ENCODE peak calls at places on chromosomes 5 and 9, in eight cellular contexts. One of them, this sample, is unnamed. For H3K27me3, the result is how much of the 10 kb centered on the place peaks cover.

GRCh38 chr9:113901196-113901818 is 25.2 kb downstream of the ZNF618 start:
- DNase-seq in sigmoid colon: peak
- DNase-seq in stomach: no peak
- DNase-seq in H1: no peak
- DNase-seq in SK-N-SH: no peak
- DNase-seq in ovary: no peak
- DNase-seq in HepG2: no peak
- DNase-seq in transverse colon: no peak
- DNase-seq in this sample: peak

GRCh38 chr9:63859475-63860215 is 1425.4 kb downstream of the FOXD4L5 start:
- DNase-seq in ovary: no peak
- DNase-seq in HepG2: peak
- DNase-seq in transverse colon: no peak
- DNase-seq in sigmoid colon: no peak
- DNase-seq in H1: no peak
- DNase-seq in SK-N-SH: peak
- DNase-seq in stomach: no peak
- DNase-seq in this sample: no peak

GRCh38 chr9:2859776-2860379 is 16.0 kb upstream of the PUM3 start:
- DNase-seq in stomach: peak
- DNase-seq in HepG2: peak
- DNase-seq in SK-N-SH: peak
- DNase-seq in ovary: peak
- DNase-seq in sigmoid colon: peak
- DNase-seq in H1: peak
- DNase-seq in transverse colon: peak
- DNase-seq in this sample: no peak

GRCh38 chr5:138054863-138055558 is 22.1 kb upstream of the FAM13B start:
- DNase-seq in ovary: no peak
- DNase-seq in transverse colon: no peak
- DNase-seq in HepG2: peak
- DNase-seq in stomach: no peak
- DNase-seq in sigmoid colon: no peak
- DNase-seq in H1: no peak
- DNase-seq in SK-N-SH: no peak
- DNase-seq in this sample: no peak

GRCh38 chr9:304519-305185 is 90.0 kb downstream of the DOCK8 start:
- DNase-seq in H1: no peak
- DNase-seq in sigmoid colon: no peak
- DNase-seq in transverse colon: no peak
- DNase-seq in ovary: no peak
- DNase-seq in HepG2: no peak
- DNase-seq in SK-N-SH: no peak
- DNase-seq in stomach: no peak
- DNase-seq in this sample: no peak

GRCh38 chr9:14007199-14007769 is 306.7 kb downstream of the NFIB start:
- DNase-seq in HepG2: no peak
- DNase-seq in SK-N-SH: no peak
- DNase-seq in transverse colon: no peak
- DNase-seq in ovary: no peak
- DNase-seq in H1: no peak
- DNase-seq in sigmoid colon: no peak
- DNase-seq in stomach: no peak
- DNase-seq in this sample: no peak

GRCh38 chr5:29039994-29040393 is 2001.6 kb upstream of the CDH9 start:
- DNase-seq in transverse colon: no peak
- DNase-seq in sigmoid colon: no peak
- DNase-seq in HepG2: no peak
- DNase-seq in stomach: no peak
- DNase-seq in SK-N-SH: no peak
- DNase-seq in ovary: no peak
- DNase-seq in H1: no peak
- DNase-seq in this sample: no peak

GRCh38 chr5:62587737-62588136 is 9.1 kb downstream of the LRRC70 start:
- DNase-seq in ovary: no peak
- DNase-seq in sigmoid colon: no peak
- DNase-seq in stomach: no peak
- DNase-seq in HepG2: peak
- DNase-seq in transverse colon: no peak
- DNase-seq in H1: no peak
- DNase-seq in SK-N-SH: no peak
- DNase-seq in this sample: no peak

GRCh38 chr9:83204047-83204446 is 141.1 kb upstream of the RASEF start:
- DNase-seq in sigmoid colon: no peak
- DNase-seq in H1: no peak
- DNase-seq in SK-N-SH: no peak
- DNase-seq in transverse colon: no peak
- DNase-seq in stomach: no peak
- DNase-seq in HepG2: no peak
- DNase-seq in ovary: no peak
- DNase-seq in this sample: no peak

GRCh38 chr9:134048582-134048968 is 19.3 kb downstream of the BRD3 start:
- DNase-seq in HepG2: no peak
- DNase-seq in H1: no peak
- DNase-seq in SK-N-SH: no peak
- DNase-seq in ovary: no peak
- DNase-seq in stomach: no peak
- DNase-seq in transverse colon: no peak
- DNase-seq in sigmoid colon: no peak
- DNase-seq in this sample: no peak

GRCh38 chr9:134050726-134051125 is 17.1 kb downstream of the BRD3 start:
- DNase-seq in H1: no peak
- DNase-seq in ovary: no peak
- DNase-seq in transverse colon: no peak
- DNase-seq in stomach: no peak
- DNase-seq in HepG2: no peak
- DNase-seq in SK-N-SH: no peak
- DNase-seq in sigmoid colon: no peak
- DNase-seq in this sample: no peak

GRCh38 chr9:134051319-134051718 is 16.5 kb downstream of the BRD3 start:
- DNase-seq in SK-N-SH: no peak
- DNase-seq in transverse colon: no peak
- DNase-seq in sigmoid colon: no peak
- DNase-seq in stomach: no peak
- DNase-seq in HepG2: no peak
- DNase-seq in ovary: no peak
- DNase-seq in H1: no peak
- DNase-seq in this sample: peak

GRCh38 chr9:134049236-134049635 is 18.6 kb downstream of the BRD3 start:
- DNase-seq in sigmoid colon: no peak
- DNase-seq in H1: no peak
- DNase-seq in stomach: peak
- DNase-seq in HepG2: no peak
- DNase-seq in SK-N-SH: no peak
- DNase-seq in ovary: no peak
- DNase-seq in transverse colon: no peak
- DNase-seq in this sample: no peak

GRCh38 chr9:134049772-134050588 is 17.8 kb downstream of the BRD3 start:
- DNase-seq in ovary: no peak
- DNase-seq in transverse colon: peak
- DNase-seq in SK-N-SH: no peak
- DNase-seq in HepG2: no peak
- DNase-seq in H1: no peak
- DNase-seq in stomach: peak
- DNase-seq in sigmoid colon: no peak
- DNase-seq in this sample: no peak
- TF ChIP-seq EP300 in ovary: no peak
- TF ChIP-seq EP300 in transverse colon: no peak
- TF ChIP-seq EP300 in SK-N-SH: no peak
- TF ChIP-seq EP300 in HepG2: no peak
- TF ChIP-seq EP300 in H1: no peak
- TF ChIP-seq EP300 in stomach: no peak
- TF ChIP-seq EP300 in sigmoid colon: no peak
- TF ChIP-seq EP300 in this sample: no peak

DNA sequence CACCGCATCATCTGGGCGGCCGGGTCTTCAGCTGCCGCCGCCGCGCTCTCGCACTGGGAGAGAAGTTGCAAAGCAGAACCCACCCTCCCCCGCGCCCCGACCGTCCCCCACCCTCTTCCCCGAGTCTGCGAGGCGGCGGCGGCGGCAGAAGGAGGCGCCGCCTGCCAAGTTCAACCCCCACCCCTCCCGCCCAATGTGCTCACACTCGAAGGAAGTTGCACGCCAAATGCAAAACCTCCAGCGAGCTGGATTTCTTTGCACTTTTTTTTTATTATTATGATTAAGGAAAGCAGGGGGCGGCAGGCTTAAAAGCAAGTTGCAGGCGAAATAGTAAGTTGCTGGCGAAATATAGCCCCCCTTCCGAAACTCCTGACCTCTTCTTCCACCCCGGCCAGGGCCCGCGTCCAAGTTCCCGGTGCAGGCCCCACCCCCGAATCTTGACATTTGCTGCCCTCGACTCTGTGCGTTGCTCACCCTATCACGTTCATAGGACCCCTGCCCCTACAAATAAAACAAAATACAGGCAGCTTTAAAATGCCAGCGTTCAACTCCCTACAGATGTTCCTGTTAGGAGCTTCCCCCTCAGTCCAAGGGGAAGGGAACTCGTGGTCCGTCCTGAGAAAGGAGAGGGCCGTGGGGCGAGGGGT is 1.1 kb upstream of the NR3C1 start:
- DNase-seq in HepG2: peak
- DNase-seq in stomach: peak
- DNase-seq in sigmoid colon: peak
- DNase-seq in SK-N-SH: peak
- DNase-seq in ovary: peak
- DNase-seq in H1: no peak
- DNase-seq in transverse colon: peak
- DNase-seq in this sample: peak
- H3K27me3 ChIP-seq in HepG2: under half
- H3K27me3 ChIP-seq in stomach: under half
- H3K27me3 ChIP-seq in sigmoid colon: under half
- H3K27me3 ChIP-seq in SK-N-SH: under half
- H3K27me3 ChIP-seq in ovary: under half
- H3K27me3 ChIP-seq in H1: under half
- H3K27me3 ChIP-seq in transverse colon: under half
- H3K27me3 ChIP-seq in this sample: under half

DNA sequence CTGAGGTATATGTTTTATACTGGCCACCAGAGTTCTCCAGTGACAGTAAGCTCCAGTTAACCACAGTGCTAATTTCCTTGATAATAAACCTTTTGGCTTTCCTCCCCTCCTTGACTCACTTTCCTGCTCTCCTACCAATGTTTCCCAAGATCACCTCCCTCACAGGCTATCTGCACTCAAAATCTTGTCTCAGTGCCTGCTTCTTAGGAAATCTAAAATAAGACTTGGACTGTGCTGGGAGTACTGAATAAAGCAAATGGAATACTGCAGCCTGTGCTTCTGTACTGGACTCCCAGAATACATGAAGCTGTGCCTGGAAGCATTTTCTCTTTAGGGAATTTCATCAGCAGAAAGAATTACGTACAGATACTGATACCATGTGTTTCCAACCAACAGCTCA is 1.7 kb upstream of the DCP2 start:
- DNase-seq in SK-N-SH: no peak
- DNase-seq in HepG2: no peak
- DNase-seq in sigmoid colon: no peak
- DNase-seq in ovary: no peak
- DNase-seq in transverse colon: no peak
- DNase-seq in stomach: no peak
- DNase-seq in H1: no peak
- DNase-seq in this sample: no peak
- H3K27ac ChIP-seq in SK-N-SH: no peak
- H3K27ac ChIP-seq in HepG2: no peak
- H3K27ac ChIP-seq in sigmoid colon: no peak
- H3K27ac ChIP-seq in ovary: no peak
- H3K27ac ChIP-seq in transverse colon: no peak
- H3K27ac ChIP-seq in stomach: no peak
- H3K27ac ChIP-seq in H1: no peak
- H3K27ac ChIP-seq in this sample: no peak

GRCh38 chr9:137256362-137256761 is 1.2 kb downstream of the NELFB start:
- DNase-seq in H1: no peak
- DNase-seq in SK-N-SH: no peak
- DNase-seq in stomach: no peak
- DNase-seq in transverse colon: no peak
- DNase-seq in HepG2: no peak
- DNase-seq in ovary: no peak
- DNase-seq in sigmoid colon: no peak
- DNase-seq in this sample: no peak
- TF ChIP-seq EP300 in H1: no peak
- TF ChIP-seq EP300 in SK-N-SH: no peak
- TF ChIP-seq EP300 in stomach: no peak
- TF ChIP-seq EP300 in transverse colon: no peak
- TF ChIP-seq EP300 in HepG2: no peak
- TF ChIP-seq EP300 in ovary: no peak
- TF ChIP-seq EP300 in sigmoid colon: no peak
- TF ChIP-seq EP300 in this sample: no peak

DNA sequence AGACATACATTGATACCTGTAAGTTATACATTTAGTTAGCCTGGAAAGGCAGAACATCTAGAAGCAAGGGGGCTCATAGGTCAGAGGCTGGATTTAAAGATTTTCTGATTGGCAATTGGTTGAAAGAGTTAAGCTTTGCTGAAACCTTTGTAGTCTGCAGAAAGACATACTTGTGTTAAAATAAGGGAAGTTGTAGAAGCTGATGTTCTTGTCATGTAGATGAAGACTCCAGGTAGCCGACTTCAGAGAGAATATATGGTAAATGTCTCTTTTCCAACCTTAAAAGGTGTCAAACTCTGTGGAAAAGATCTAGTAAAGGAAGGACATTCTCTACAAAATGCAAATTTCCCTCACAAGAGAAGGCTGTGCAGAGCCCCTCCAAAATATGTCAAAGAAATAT is 62.9 kb upstream of the ADAMTS16 start:
- DNase-seq in SK-N-SH: no peak
- DNase-seq in transverse colon: no peak
- DNase-seq in H1: no peak
- DNase-seq in sigmoid colon: no peak
- DNase-seq in ovary: no peak
- DNase-seq in stomach: no peak
- DNase-seq in HepG2: no peak
- DNase-seq in this sample: no peak
- H3K27me3 ChIP-seq in SK-N-SH: under half
- H3K27me3 ChIP-seq in transverse colon: under half
- H3K27me3 ChIP-seq in H1: under half
- H3K27me3 ChIP-seq in sigmoid colon: under half
- H3K27me3 ChIP-seq in ovary: under half
- H3K27me3 ChIP-seq in stomach: under half
- H3K27me3 ChIP-seq in HepG2: under half
- H3K27me3 ChIP-seq in this sample: under half

DNA sequence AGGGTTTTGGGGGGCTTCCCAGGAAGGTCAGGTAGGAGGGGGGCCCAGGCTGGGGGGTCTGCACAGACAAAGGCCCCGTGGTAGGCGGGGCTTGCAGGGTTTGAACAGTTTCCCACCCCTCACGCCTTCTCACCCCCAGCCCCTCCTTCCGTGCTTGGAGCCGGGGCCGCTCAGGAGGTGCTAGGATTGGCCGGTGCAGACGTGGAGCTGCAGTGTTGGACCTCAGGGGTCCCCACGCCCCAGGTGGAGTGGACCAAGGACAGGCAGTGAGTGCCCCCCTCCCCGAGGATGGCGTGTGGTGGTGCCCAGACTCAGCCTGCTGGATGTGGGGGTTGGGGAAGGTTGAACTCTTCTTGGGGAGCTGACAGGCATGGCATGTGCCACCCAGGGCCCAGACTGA is 83.8 kb downstream of the HMCN2 start:
- DNase-seq in HepG2: no peak
- DNase-seq in SK-N-SH: no peak
- DNase-seq in ovary: no peak
- DNase-seq in stomach: no peak
- DNase-seq in sigmoid colon: no peak
- DNase-seq in H1: no peak
- DNase-seq in transverse colon: no peak
- DNase-seq in this sample: peak
- H3K27ac ChIP-seq in HepG2: no peak
- H3K27ac ChIP-seq in SK-N-SH: no peak
- H3K27ac ChIP-seq in ovary: no peak
- H3K27ac ChIP-seq in stomach: no peak
- H3K27ac ChIP-seq in sigmoid colon: no peak
- H3K27ac ChIP-seq in H1: no peak
- H3K27ac ChIP-seq in transverse colon: no peak
- H3K27ac ChIP-seq in this sample: no peak